ENCODE peak calls at places on chromosome 16, in five cellular contexts. A is NCI-H1105 treated with DMSO at 0.1 percent for 48 hours; N is stimulated activated CD4-positive, alpha-beta T cell treated with anti-CD3 and anti-CD28 coated beads, Interleukin-1b, Interleukin-23, amount 100 ng/mL, for 48 hours; H is RPMI8226; B is NCI-H82. F is an unnamed sample.

GRCh38 chr16:67244387-67245188 is 2.7 kb downstream of the FHOD1 start:
- DNase-seq in B (peak; percentile 32), A (no peak), N (peak; percentile 87), H (peak; percentile 82), F (peak; percentile 90)

GRCh38 chr16:31200821-31201510 is 1.6 kb downstream of the PYCARD start:
- DNase-seq in H (peak; percentile 70), N (peak; percentile 63), A (no peak), B (peak; percentile 33), F (peak; percentile 34)

GRCh38 chr16:50861926-50862325 is 120.0 kb downstream of the CYLD start:
- DNase-seq in N (no peak), H (no peak), A (no peak), B (no peak), F (no peak)

GRCh38 chr16:4323071-4323844 is 7.4 kb downstream of the GLIS2 start:
- DNase-seq in A (no peak), N (no peak), B (no peak), H (no peak), F (no peak)

GRCh38 chr16:13999895-14000425 is 71.2 kb upstream of the MRTFB start:
- DNase-seq in N (no peak), A (no peak), H (no peak), B (no peak), F (no peak)

GRCh38 chr16:22035094-22035675 is 27.3 kb downstream of the MOSMO start:
- DNase-seq in H (no peak), B (no peak), N (no peak), A (no peak), F (no peak)

GRCh38 chr16:84650062-84650991 is 2.0 kb downstream of the KLHL36 start:
- DNase-seq in A (no peak), H (no peak), B (no peak), N (no peak), F (no peak)

GRCh38 chr16:75341934-75342811 is 90.7 kb upstream of the BCAR1 start:
- DNase-seq in N (no peak), B (no peak), H (peak; percentile 84), A (no peak), F (peak; percentile 78)

F was measured in MG63.